ENCODE peak calls at places on chromosomes 6 and 20, in eight cellular contexts. N is activated CD4-positive, alpha-beta T cell treated with anti-CD3 and anti-CD28 coated beads, Interleukin-2, amount 50 U/mL, for 24 hours; R is HS-5; U is stimulated activated naive CD8-positive, alpha-beta T cell treated with anti-CD3 and anti-CD28 coated beads, Interleukin-15, Interleukin-2, amounts not matched to agents 100 U/mL and 50 U/mL, for 24 hours; D is hippocampal formation; M is Ammon's horn; Q is GM13977; G is adipocyte. K is an unnamed sample.
A peak's percentile ranks its signal among the peaks of the same experiment; 100 is the strongest.

GRCh38 chr6:69179681-69180080 is 544.6 kb downstream of the ADGRB3 start:
- DNase-seq in N (no peak), R (no peak), U (no peak), D (no peak), M (no peak), Q (no peak), G (no peak), K (no peak)

GRCh38 chr6:105645958-105646357 is 243.1 kb upstream of the PREP start:
- DNase-seq in N (no peak), R (no peak), U (no peak), D (no peak), M (no peak), Q (no peak), G (no peak), K (no peak)

GRCh38 chr6:166678426-166678825 is 51.4 kb upstream of the RPS6KA2 start:
- DNase-seq in N (no peak), R (no peak), U (no peak), D (no peak), M (no peak), Q (no peak), G (no peak), K (peak; percentile 75)

GRCh38 chr20:25336561-25337422 is 53.8 kb downstream of the ABHD12 start:
- DNase-seq in N (no peak), R (no peak), U (no peak), D (peak; percentile 58), M (peak; percentile 74), Q (no peak), G (peak; percentile 16), K (peak; percentile 33)

GRCh38 chr20:1619861-1620444 is at the start of gene SIRPB1:
- DNase-seq in N (no peak), R (no peak), U (peak; percentile 39), D (no peak), M (peak; percentile 48), Q (no peak), G (no peak), K (no peak)

GRCh38 chr20:52978851-52979250 is 6.7 kb downstream of the TSHZ2 start:
- DNase-seq in N (no peak), R (peak; percentile 56), U (no peak), D (no peak), M (no peak), Q (no peak), G (no peak), K (no peak)

GRCh38 chr6:169340395-169340794 is 86.7 kb upstream of the THBS2 start:
- DNase-seq in N (no peak), R (no peak), U (no peak), D (no peak), M (no peak), Q (no peak), G (no peak), K (peak; percentile 38)

GRCh38 chr6:24823185-24823584 is 24.5 kb upstream of the ARMH2 start:
- DNase-seq in N (no peak), R (no peak), U (no peak), D (no peak), M (no peak), Q (no peak), G (no peak), K (no peak)

GRCh38 chr6:56787209-56787608 is 144.5 kb upstream of the DST start:
- DNase-seq in N (no peak), R (no peak), U (no peak), D (no peak), M (no peak), Q (no peak), G (no peak), K (no peak)

GRCh38 chr6:114055319-114055718 is 84.4 kb upstream of the HDAC2 start:
- DNase-seq in N (no peak), R (no peak), U (no peak), D (no peak), M (peak; percentile 43), Q (no peak), G (no peak), K (no peak)

GRCh38 chr20:57904706-57905105 is 194.9 kb upstream of the PMEPA1 start:
- DNase-seq in N (no peak), R (no peak), U (no peak), D (no peak), M (no peak), Q (no peak), G (no peak), K (no peak)

GRCh38 chr6:113182370-113183141 is 674.6 kb upstream of the MARCKS start:
- DNase-seq in N (no peak), R (peak; percentile 74), U (no peak), D (peak; percentile 59), M (peak; percentile 44), Q (no peak), G (peak; percentile 89), K (peak; percentile 1)

GRCh38 chr20:8855315-8855714 is 213.6 kb upstream of the PLCB4 start:
- DNase-seq in N (no peak), R (peak; percentile 72), U (no peak), D (no peak), M (no peak), Q (no peak), G (peak; percentile 69), K (no peak)

GRCh38 chr20:55586626-55587025 is 418.7 kb downstream of the CBLN4 start:
- DNase-seq in N (no peak), R (no peak), U (no peak), D (no peak), M (no peak), Q (no peak), G (no peak), K (no peak)

GRCh38 chr6:39226606-39227300 is 2.5 kb downstream of the KCNK5 start:
- DNase-seq in N (no peak), R (no peak), U (no peak), D (no peak), M (no peak), Q (no peak), G (no peak), K (no peak)

GRCh38 chr6:89530982-89531381 is 98.0 kb downstream of the ANKRD6 start:
- DNase-seq in N (no peak), R (no peak), U (no peak), D (no peak), M (no peak), Q (no peak), G (no peak), K (no peak)

GRCh38 chr20:38550274-38550673 is 30.7 kb upstream of the ADIG start:
- DNase-seq in N (no peak), R (no peak), U (no peak), D (no peak), M (no peak), Q (no peak), G (no peak), K (no peak)

GRCh38 chr6:158707826-158708225 is 58.0 kb downstream of the SYTL3 start:
- DNase-seq in N (no peak), R (no peak), U (no peak), D (no peak), M (no peak), Q (no peak), G (no peak), K (no peak)

GRCh38 chr6:153424719-153425400 is 293.8 kb upstream of the RGS17 start:
- DNase-seq in N (no peak), R (no peak), U (no peak), D (no peak), M (no peak), Q (no peak), G (no peak), K (no peak)

GRCh38 chr6:132256457-132256856 is 144.8 kb downstream of the MOXD1 start:
- DNase-seq in N (no peak), R (no peak), U (no peak), D (no peak), M (no peak), Q (no peak), G (no peak), K (no peak)

GRCh38 chr20:50464026-50464724 is 46.0 kb upstream of the PTPN1 start:
- DNase-seq in N (peak; percentile 42), R (peak; percentile 55), U (peak; percentile 58), D (no peak), M (peak; percentile 66), Q (peak; percentile 54), G (peak; percentile 81), K (peak; percentile 57)

GRCh38 chr6:142871910-142872331 is 73.1 kb downstream of the HIVEP2 start:
- DNase-seq in N (peak; percentile 66), R (peak; percentile 62), U (peak; percentile 53), D (no peak), M (peak; percentile 61), Q (no peak), G (peak; percentile 42), K (no peak)

GRCh38 chr6:168985705-168986104 is 267.9 kb downstream of the THBS2 start:
- DNase-seq in N (no peak), R (no peak), U (no peak), D (no peak), M (no peak), Q (no peak), G (no peak), K (no peak)

GRCh38 chr6:169326067-169326799 is 72.6 kb upstream of the THBS2 start:
- DNase-seq in N (no peak), R (no peak), U (no peak), D (no peak), M (peak; percentile 56), Q (no peak), G (peak; percentile 48), K (no peak)

GRCh38 chr6:121617388-121617787 is 181.9 kb downstream of the GJA1 start:
- DNase-seq in N (no peak), R (no peak), U (no peak), D (no peak), M (no peak), Q (no peak), G (no peak), K (no peak)

GRCh38 chr20:58550661-58551060 is 35.5 kb upstream of the APCDD1L start:
- DNase-seq in N (no peak), R (no peak), U (no peak), D (no peak), M (no peak), Q (no peak), G (peak; percentile 90), K (no peak)

GRCh38 chr6:30163090-30163917 is at the start of gene TRIM15:
- DNase-seq in N (peak; percentile 31), R (no peak), U (peak; percentile 62), D (no peak), M (no peak), Q (no peak), G (no peak), K (no peak)

GRCh38 chr20:11891081-11891826 is 26.4 kb upstream of the BTBD3 start:
- DNase-seq in N (no peak), R (no peak), U (peak; percentile 31), D (peak; percentile 58), M (peak; percentile 65), Q (no peak), G (peak; percentile 80), K (peak; percentile 21)

GRCh38 chr20:63873477-63873971 is 8.5 kb downstream of the TPD52L2 start:
- DNase-seq in N (peak; percentile 52), R (peak; percentile 84), U (peak; percentile 44), D (no peak), M (peak; percentile 68), Q (no peak), G (no peak), K (peak; percentile 43)

GRCh38 chr20:63129991-63130653 is 85.8 kb downstream of the YTHDF1 start:
- DNase-seq in N (no peak), R (no peak), U (no peak), D (no peak), M (no peak), Q (no peak), G (no peak), K (no peak)

GRCh38 chr20:53692465-53693067 is 98.9 kb upstream of the ZNF217 start:
- DNase-seq in N (no peak), R (peak; percentile 64), U (no peak), D (no peak), M (peak; percentile 67), Q (no peak), G (peak; percentile 46), K (no peak)

GRCh38 chr6:149089508-149089907 is 228.0 kb upstream of the TAB2 start:
- DNase-seq in N (no peak), R (no peak), U (no peak), D (no peak), M (no peak), Q (no peak), G (no peak), K (no peak)

GRCh38 chr6:6623553-6623952 is 35.0 kb downstream of the LY86 start:
- DNase-seq in N (no peak), R (no peak), U (no peak), D (no peak), M (no peak), Q (no peak), G (no peak), K (no peak)

GRCh38 chr6:26351544-26351953 is 13.4 kb upstream of the BTN3A2 start:
- DNase-seq in N (no peak), R (peak; percentile 97), U (no peak), D (no peak), M (no peak), Q (no peak), G (peak; percentile 71), K (peak; percentile 70)